ENCODE peak calls at places on chromosomes 6 and 20, in five cellular contexts. One of them, this sample, is unnamed.

GRCh38 chr20:46117704-46118467 is at the start of gene CD40:
- DNase-seq in choroid plexus epithelial cell: peak; percentile 62
- DNase-seq in ovary: peak; percentile 93
- DNase-seq in neural progenitor cell: peak; percentile 97
- DNase-seq in fibroblast of mammary gland: peak; percentile 77
- DNase-seq in this sample: peak; percentile 59

GRCh38 chr6:142861711-142862110 is 83.3 kb downstream of the HIVEP2 start:
- DNase-seq in neural progenitor cell: no peak
- DNase-seq in choroid plexus epithelial cell: no peak
- DNase-seq in fibroblast of mammary gland: no peak
- DNase-seq in ovary: no peak
- DNase-seq in this sample: no peak

GRCh38 chr6:46583711-46584110 is 68.9 kb downstream of the CYP39A1 start:
- DNase-seq in choroid plexus epithelial cell: no peak
- DNase-seq in neural progenitor cell: no peak
- DNase-seq in ovary: no peak
- DNase-seq in fibroblast of mammary gland: peak; percentile 7
- DNase-seq in this sample: no peak

GRCh38 chr6:82862543-82862942 is 203.1 kb downstream of the UBE3D start:
- DNase-seq in ovary: no peak
- DNase-seq in neural progenitor cell: no peak
- DNase-seq in choroid plexus epithelial cell: peak; percentile 70
- DNase-seq in fibroblast of mammary gland: peak; percentile 8
- DNase-seq in this sample: peak; percentile 72

GRCh38 chr6:16337280-16337975 is 99.0 kb downstream of the GMPR start:
- DNase-seq in neural progenitor cell: no peak
- DNase-seq in ovary: peak; percentile 97
- DNase-seq in fibroblast of mammary gland: peak; percentile 99
- DNase-seq in choroid plexus epithelial cell: peak; percentile 55
- DNase-seq in this sample: peak; percentile 70

GRCh38 chr20:23231561-23232218 is 118.9 kb upstream of the NXT1 start:
- DNase-seq in ovary: no peak
- DNase-seq in choroid plexus epithelial cell: peak; percentile 54
- DNase-seq in neural progenitor cell: no peak
- DNase-seq in fibroblast of mammary gland: peak; percentile 81
- DNase-seq in this sample: peak; percentile 18

GRCh38 chr6:2764610-2765165 is 505 bp upstream of the WRNIP1 start:
- DNase-seq in fibroblast of mammary gland: peak; percentile 69
- DNase-seq in choroid plexus epithelial cell: peak; percentile 82
- DNase-seq in ovary: peak; percentile 58
- DNase-seq in neural progenitor cell: peak; percentile 61
- DNase-seq in this sample: peak; percentile 75

GRCh38 chr6:13708679-13709261 is 2.9 kb downstream of the RANBP9 start:
- DNase-seq in neural progenitor cell: no peak
- DNase-seq in ovary: no peak
- DNase-seq in choroid plexus epithelial cell: peak; percentile 60
- DNase-seq in fibroblast of mammary gland: peak; percentile 46
- DNase-seq in this sample: peak; percentile 37

GRCh38 chr6:4491501-4492260 is 284.5 kb upstream of the CDYL start:
- DNase-seq in choroid plexus epithelial cell: peak; percentile 44
- DNase-seq in ovary: no peak
- DNase-seq in neural progenitor cell: no peak
- DNase-seq in fibroblast of mammary gland: peak; percentile 9
- DNase-seq in this sample: no peak

GRCh38 chr6:109768485-109768884 is 77.4 kb downstream of the FIG4 start:
- DNase-seq in fibroblast of mammary gland: peak; percentile 90
- DNase-seq in neural progenitor cell: no peak
- DNase-seq in choroid plexus epithelial cell: no peak
- DNase-seq in ovary: no peak
- DNase-seq in this sample: no peak

GRCh38 chr6:34555328-34555727 is 801 bp downstream of the SPDEF start:
- DNase-seq in choroid plexus epithelial cell: no peak
- DNase-seq in ovary: no peak
- DNase-seq in neural progenitor cell: no peak
- DNase-seq in fibroblast of mammary gland: no peak
- DNase-seq in this sample: no peak

GRCh38 chr6:34553146-34553545 is 3.0 kb downstream of the SPDEF start:
- DNase-seq in choroid plexus epithelial cell: no peak
- DNase-seq in neural progenitor cell: no peak
- DNase-seq in ovary: no peak
- DNase-seq in fibroblast of mammary gland: no peak
- DNase-seq in this sample: no peak

GRCh38 chr6:34553750-34554149 is 2.4 kb downstream of the SPDEF start:
- DNase-seq in fibroblast of mammary gland: no peak
- DNase-seq in ovary: no peak
- DNase-seq in neural progenitor cell: no peak
- DNase-seq in choroid plexus epithelial cell: no peak
- DNase-seq in this sample: no peak

GRCh38 chr6:34556031-34556471 is at the start of gene SPDEF:
- DNase-seq in neural progenitor cell: no peak
- DNase-seq in fibroblast of mammary gland: no peak
- DNase-seq in choroid plexus epithelial cell: peak; percentile 21
- DNase-seq in ovary: no peak
- DNase-seq in this sample: no peak

DNA sequence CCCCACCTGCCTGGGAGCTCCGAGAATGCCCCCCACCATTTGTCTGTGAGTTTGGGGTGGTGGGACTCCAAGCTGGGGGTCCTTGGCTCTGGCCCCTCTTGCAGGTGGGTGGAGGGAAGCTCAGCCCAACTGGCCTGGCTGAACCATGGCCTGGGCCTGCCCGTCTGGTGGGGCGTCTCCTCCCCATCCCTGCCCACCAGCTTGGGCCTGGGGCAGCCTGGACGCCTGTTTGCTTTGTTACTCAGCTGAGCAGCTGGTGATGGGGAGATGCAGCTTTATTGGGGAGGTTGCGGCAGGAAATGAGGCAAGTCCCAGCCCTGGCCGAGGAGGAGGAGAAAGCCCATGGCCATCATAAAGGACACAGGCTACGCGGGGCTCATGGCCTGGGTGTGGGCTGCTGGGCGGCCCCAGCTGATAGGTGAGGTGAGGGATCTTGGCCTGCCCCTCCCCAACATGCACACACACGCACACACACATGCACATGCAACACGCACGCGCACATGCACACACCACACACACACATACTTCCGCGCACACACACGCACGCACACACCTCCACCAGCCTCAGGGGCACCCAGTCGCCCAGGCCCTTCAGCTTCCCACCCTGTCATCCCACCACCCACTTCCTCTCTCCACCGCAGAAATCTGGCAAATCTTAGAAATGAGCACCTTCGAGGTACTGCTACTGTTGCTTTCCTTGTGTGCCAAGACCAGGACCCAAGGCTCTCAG is 1.4 kb downstream of the SPDEF start:
- DNase-seq in fibroblast of mammary gland: no peak
- DNase-seq in choroid plexus epithelial cell: no peak
- DNase-seq in ovary: no peak
- DNase-seq in neural progenitor cell: no peak
- DNase-seq in this sample: no peak
- H3K4me3 ChIP-seq in fibroblast of mammary gland: no peak overlapping the region
- H3K4me3 ChIP-seq in choroid plexus epithelial cell: no peak overlapping the region
- H3K4me3 ChIP-seq in ovary: no peak overlapping the region
- H3K4me3 ChIP-seq in neural progenitor cell: no peak overlapping the region
- H3K4me3 ChIP-seq in this sample: no peak overlapping the region

DNA sequence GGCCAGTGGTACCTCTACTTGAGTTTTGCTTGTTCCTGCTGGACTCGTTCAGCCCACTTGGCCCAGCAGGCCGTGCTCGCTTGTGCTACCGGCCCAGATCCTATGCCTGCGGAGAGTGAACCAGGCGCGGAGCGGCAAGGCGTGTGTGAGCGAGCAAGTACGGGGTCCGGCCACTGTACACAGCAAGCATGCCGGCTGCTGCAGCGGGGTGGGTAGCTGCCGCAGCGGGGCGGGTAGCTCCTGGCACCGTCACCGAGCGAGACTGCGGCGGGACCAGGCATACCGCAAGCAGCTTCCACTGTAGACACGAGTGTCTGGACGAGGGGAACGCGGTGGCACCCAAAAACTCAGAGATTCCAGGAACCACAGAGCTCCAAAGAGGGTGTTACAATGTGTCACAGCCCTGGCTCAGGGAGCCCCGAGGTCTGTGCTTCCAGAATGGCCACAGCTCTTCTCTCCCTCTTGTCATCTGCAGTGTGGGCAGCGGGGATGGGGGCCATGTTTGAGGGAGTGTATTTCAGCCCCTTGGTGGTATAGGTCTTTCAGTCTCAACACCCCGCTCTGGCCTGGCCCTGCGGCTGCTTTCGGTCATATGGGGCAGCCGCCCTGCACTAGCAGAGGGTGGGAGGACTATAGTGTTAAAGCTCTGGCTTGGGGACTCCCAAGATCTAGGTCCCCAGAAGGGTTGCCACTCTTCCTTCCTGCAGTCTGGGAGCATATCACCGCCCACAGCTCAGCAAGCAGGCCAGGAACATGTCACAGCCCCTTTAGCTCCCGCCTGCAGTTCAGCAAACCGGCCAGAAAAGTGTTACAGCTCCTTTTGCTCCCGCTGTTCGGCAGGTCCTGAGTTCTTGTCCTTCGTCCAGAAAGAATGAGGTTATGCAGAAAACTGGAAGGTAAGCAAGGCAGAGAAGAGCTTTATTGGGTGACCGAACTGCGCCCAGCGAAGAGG is 6.1 kb upstream of the RWDD1 start:
- DNase-seq in fibroblast of mammary gland: no peak
- DNase-seq in choroid plexus epithelial cell: no peak
- DNase-seq in ovary: peak; percentile 33
- DNase-seq in neural progenitor cell: no peak
- DNase-seq in this sample: peak; percentile 23
- H3K4me3 ChIP-seq in fibroblast of mammary gland: peak overlapping the region; percentile 19
- H3K4me3 ChIP-seq in choroid plexus epithelial cell: peak overlapping the region; percentile 51
- H3K4me3 ChIP-seq in ovary: no peak overlapping the region
- H3K4me3 ChIP-seq in neural progenitor cell: no peak overlapping the region
- H3K4me3 ChIP-seq in this sample: no peak overlapping the region

GRCh38 chr6:1686117-1687098 is 76.7 kb downstream of the FOXC1 start:
- DNase-seq in choroid plexus epithelial cell: peak; percentile 96
- DNase-seq in ovary: no peak
- DNase-seq in neural progenitor cell: no peak
- DNase-seq in fibroblast of mammary gland: peak; percentile 94
- DNase-seq in this sample: peak; percentile 96
- H3K4me3 ChIP-seq in choroid plexus epithelial cell: no peak overlapping the region
- H3K4me3 ChIP-seq in ovary: no peak overlapping the region
- H3K4me3 ChIP-seq in neural progenitor cell: no peak overlapping the region
- H3K4me3 ChIP-seq in fibroblast of mammary gland: no peak overlapping the region
- H3K4me3 ChIP-seq in this sample: no peak overlapping the region

GRCh38 chr6:169319561-169319960 is 65.9 kb upstream of the THBS2 start:
- DNase-seq in fibroblast of mammary gland: peak; percentile 70
- DNase-seq in ovary: peak; percentile 54
- DNase-seq in choroid plexus epithelial cell: no peak
- DNase-seq in neural progenitor cell: no peak
- DNase-seq in this sample: no peak

GRCh38 chr6:169321546-169321945 is 67.9 kb upstream of the THBS2 start:
- DNase-seq in choroid plexus epithelial cell: no peak
- DNase-seq in neural progenitor cell: no peak
- DNase-seq in ovary: no peak
- DNase-seq in fibroblast of mammary gland: no peak
- DNase-seq in this sample: no peak

GRCh38 chr6:169323221-169323620 is 69.6 kb upstream of the THBS2 start:
- DNase-seq in choroid plexus epithelial cell: no peak
- DNase-seq in fibroblast of mammary gland: no peak
- DNase-seq in neural progenitor cell: no peak
- DNase-seq in ovary: no peak
- DNase-seq in this sample: no peak

GRCh38 chr6:169317441-169318202 is 64.0 kb upstream of the THBS2 start:
- DNase-seq in neural progenitor cell: no peak
- DNase-seq in fibroblast of mammary gland: no peak
- DNase-seq in choroid plexus epithelial cell: no peak
- DNase-seq in ovary: no peak
- DNase-seq in this sample: no peak

GRCh38 chr6:169320013-169320412 is 66.4 kb upstream of the THBS2 start:
- DNase-seq in fibroblast of mammary gland: peak; percentile 52
- DNase-seq in neural progenitor cell: no peak
- DNase-seq in ovary: no peak
- DNase-seq in choroid plexus epithelial cell: no peak
- DNase-seq in this sample: no peak
- H3K4me3 ChIP-seq in fibroblast of mammary gland: no peak overlapping the region
- H3K4me3 ChIP-seq in neural progenitor cell: no peak overlapping the region
- H3K4me3 ChIP-seq in ovary: no peak overlapping the region
- H3K4me3 ChIP-seq in choroid plexus epithelial cell: no peak overlapping the region
- H3K4me3 ChIP-seq in this sample: no peak overlapping the region

DNA sequence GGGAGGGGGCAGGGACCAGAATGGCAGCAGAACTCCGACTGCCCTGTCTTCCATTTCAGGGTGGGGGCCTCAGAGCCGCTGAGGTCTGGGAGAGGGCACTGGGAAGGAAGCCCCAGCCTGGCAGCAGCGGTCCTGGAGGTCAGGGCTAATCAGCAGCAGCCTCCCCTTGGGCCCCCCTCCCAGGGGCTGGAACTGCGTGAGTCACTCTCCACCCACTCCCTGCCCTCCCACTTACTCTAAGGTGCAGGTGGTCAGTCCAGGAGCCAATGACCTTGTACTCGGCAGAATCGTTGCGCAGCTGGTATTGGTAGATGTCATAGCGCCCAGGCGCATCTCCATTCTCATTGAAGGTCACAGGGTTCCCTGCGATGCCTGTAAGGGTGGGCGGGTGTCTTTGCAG is 105.9 kb downstream of the GRM4 start:
- DNase-seq in choroid plexus epithelial cell: no peak
- DNase-seq in neural progenitor cell: no peak
- DNase-seq in ovary: no peak
- DNase-seq in fibroblast of mammary gland: no peak
- DNase-seq in this sample: no peak
- H3K4me3 ChIP-seq in choroid plexus epithelial cell: no peak overlapping the region
- H3K4me3 ChIP-seq in neural progenitor cell: no peak overlapping the region
- H3K4me3 ChIP-seq in ovary: no peak overlapping the region
- H3K4me3 ChIP-seq in fibroblast of mammary gland: no peak overlapping the region
- H3K4me3 ChIP-seq in this sample: no peak overlapping the region

DNA sequence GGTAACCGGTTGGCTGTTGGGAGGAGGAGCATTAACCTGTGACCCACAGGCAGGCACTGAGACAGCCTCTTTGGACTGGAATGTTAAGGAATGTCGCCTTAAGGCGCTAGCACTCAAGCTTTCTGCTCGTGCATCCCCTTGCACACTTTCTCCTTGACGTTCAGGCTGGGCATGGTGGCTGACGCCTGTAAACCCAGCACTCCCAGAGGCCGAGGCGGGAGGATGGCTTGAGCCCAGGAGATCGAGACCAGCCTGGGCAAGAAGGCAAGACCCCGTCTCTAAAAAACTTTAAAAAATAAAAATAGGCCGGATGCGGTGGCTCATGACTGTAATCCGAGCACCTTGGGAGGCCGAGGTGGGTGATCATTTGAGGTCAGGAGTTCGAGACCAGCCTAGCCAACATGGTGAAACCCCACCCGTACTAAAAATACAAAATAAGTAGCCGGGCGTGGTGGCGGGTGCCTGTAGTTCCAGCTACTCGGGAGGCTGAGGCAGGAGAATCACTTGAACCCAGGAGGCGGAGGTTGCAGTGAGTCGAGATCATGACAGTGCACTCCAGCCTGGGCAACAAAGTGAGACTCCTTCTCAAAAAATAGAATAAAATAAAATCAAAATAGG is 1.9 kb upstream of the GID8 start:
- DNase-seq in fibroblast of mammary gland: no peak
- DNase-seq in ovary: peak; percentile 22
- DNase-seq in neural progenitor cell: peak; percentile 75
- DNase-seq in choroid plexus epithelial cell: no peak
- DNase-seq in this sample: no peak
- H3K4me3 ChIP-seq in fibroblast of mammary gland: peak overlapping the region; percentile 71
- H3K4me3 ChIP-seq in ovary: peak overlapping the region; percentile 97
- H3K4me3 ChIP-seq in neural progenitor cell: peak overlapping the region; percentile 81
- H3K4me3 ChIP-seq in choroid plexus epithelial cell: no peak overlapping the region
- H3K4me3 ChIP-seq in this sample: peak overlapping the region; percentile 82